ENCODE peak calls at places on chromosomes 16 and 17, in ten cellular contexts. One of them, this sample, is unnamed.
A peak's percentile ranks its signal among the peaks of the same experiment; 100 is the strongest.

GRCh38 chr17:1676401-1676800 is 8.3 kb downstream of the PRPF8 start:
- DNase-seq in lower leg skin: no peak
- DNase-seq in stromal cell of bone marrow: no peak
- DNase-seq in left cardiac atrium: no peak
- DNase-seq in HEK293T: no peak
- DNase-seq in uterus: no peak
- DNase-seq in C1 segment of cervical spinal cord: no peak
- DNase-seq in A549: no peak
- DNase-seq in GM19239: no peak
- DNase-seq in HL-60: no peak
- DNase-seq in this sample: no peak

GRCh38 chr17:42543190-42544079 is 7.4 kb downstream of the NAGLU start:
- DNase-seq in uterus: no peak
- DNase-seq in stromal cell of bone marrow: no peak
- DNase-seq in HL-60: no peak
- DNase-seq in GM19239: no peak
- DNase-seq in lower leg skin: no peak
- DNase-seq in A549: no peak
- DNase-seq in C1 segment of cervical spinal cord: no peak
- DNase-seq in HEK293T: no peak
- DNase-seq in left cardiac atrium: no peak
- DNase-seq in this sample: no peak

GRCh38 chr16:71855937-71856662 is 10.3 kb downstream of the ATXN1L start:
- DNase-seq in uterus: no peak
- DNase-seq in lower leg skin: no peak
- DNase-seq in GM19239: no peak
- DNase-seq in C1 segment of cervical spinal cord: no peak
- DNase-seq in left cardiac atrium: no peak
- DNase-seq in A549: no peak
- DNase-seq in HEK293T: no peak
- DNase-seq in stromal cell of bone marrow: no peak
- DNase-seq in HL-60: no peak
- DNase-seq in this sample: no peak

GRCh38 chr17:15233022-15233805 is 31.9 kb downstream of the PMP22 start:
- DNase-seq in A549: peak; percentile 57
- DNase-seq in stromal cell of bone marrow: peak; percentile 51
- DNase-seq in uterus: no peak
- DNase-seq in GM19239: no peak
- DNase-seq in lower leg skin: no peak
- DNase-seq in left cardiac atrium: no peak
- DNase-seq in C1 segment of cervical spinal cord: no peak
- DNase-seq in HEK293T: peak; percentile 27
- DNase-seq in HL-60: peak; percentile 35
- DNase-seq in this sample: no peak

GRCh38 chr16:51393381-51394005 is 242.4 kb upstream of the SALL1 start:
- DNase-seq in stromal cell of bone marrow: no peak
- DNase-seq in HL-60: no peak
- DNase-seq in left cardiac atrium: no peak
- DNase-seq in A549: no peak
- DNase-seq in C1 segment of cervical spinal cord: no peak
- DNase-seq in lower leg skin: no peak
- DNase-seq in HEK293T: no peak
- DNase-seq in uterus: no peak
- DNase-seq in GM19239: no peak
- DNase-seq in this sample: no peak

GRCh38 chr17:27244481-27245223 is 49.3 kb upstream of the WSB1 start:
- DNase-seq in left cardiac atrium: peak; percentile 72
- DNase-seq in stromal cell of bone marrow: peak; percentile 94
- DNase-seq in GM19239: no peak
- DNase-seq in uterus: peak; percentile 88
- DNase-seq in lower leg skin: peak; percentile 88
- DNase-seq in HL-60: peak; percentile 94
- DNase-seq in HEK293T: no peak
- DNase-seq in C1 segment of cervical spinal cord: no peak
- DNase-seq in A549: peak; percentile 58
- DNase-seq in this sample: no peak

GRCh38 chr17:73782641-73783381 is 138.6 kb upstream of the SDK2 start:
- DNase-seq in uterus: no peak
- DNase-seq in lower leg skin: no peak
- DNase-seq in left cardiac atrium: no peak
- DNase-seq in HL-60: no peak
- DNase-seq in HEK293T: no peak
- DNase-seq in stromal cell of bone marrow: no peak
- DNase-seq in A549: no peak
- DNase-seq in GM19239: no peak
- DNase-seq in C1 segment of cervical spinal cord: no peak
- DNase-seq in this sample: no peak

GRCh38 chr16:72848759-72849664 is 198.9 kb downstream of the ZFHX3 start:
- DNase-seq in left cardiac atrium: peak; percentile 89
- DNase-seq in HEK293T: peak; percentile 11
- DNase-seq in uterus: peak; percentile 82
- DNase-seq in C1 segment of cervical spinal cord: no peak
- DNase-seq in lower leg skin: peak; percentile 95
- DNase-seq in GM19239: no peak
- DNase-seq in stromal cell of bone marrow: peak; percentile 81
- DNase-seq in A549: peak; percentile 93
- DNase-seq in HL-60: peak; percentile 66
- DNase-seq in this sample: peak; percentile 16

GRCh38 chr16:12406840-12407690 is 396.6 kb downstream of the CPPED1 start:
- DNase-seq in stromal cell of bone marrow: no peak
- DNase-seq in HL-60: no peak
- DNase-seq in GM19239: no peak
- DNase-seq in C1 segment of cervical spinal cord: no peak
- DNase-seq in left cardiac atrium: no peak
- DNase-seq in A549: peak; percentile 59
- DNase-seq in uterus: no peak
- DNase-seq in HEK293T: no peak
- DNase-seq in lower leg skin: no peak
- DNase-seq in this sample: no peak

This sample was measured in NCI-H524 treated with DMSO at 0.1 percent for 48 hours.